ENCODE peak calls at places on chromosome 1, in ten cellular contexts. One of them, this sample, is unnamed.
A peak's percentile ranks its signal among the peaks of the same experiment; 100 is the strongest.

GRCh38 chr1:63728611-63729226 is 45.1 kb upstream of the ROR1 start:
- DNase-seq in AG09309: no peak
- DNase-seq in epithelial cell of esophagus: no peak
- DNase-seq in CD8-positive, alpha-beta T cell: no peak
- DNase-seq in psoas muscle: no peak
- DNase-seq in bronchial epithelial cell: no peak
- DNase-seq in kidney: no peak
- DNase-seq in heart left ventricle: no peak
- DNase-seq in astrocyte of the spinal cord: no peak
- DNase-seq in neural progenitor cell: no peak
- DNase-seq in this sample: no peak

GRCh38 chr1:78410643-78411042 is 80.1 kb upstream of the PTGFR start:
- DNase-seq in kidney: no peak
- DNase-seq in psoas muscle: no peak
- DNase-seq in bronchial epithelial cell: no peak
- DNase-seq in CD8-positive, alpha-beta T cell: no peak
- DNase-seq in heart left ventricle: no peak
- DNase-seq in epithelial cell of esophagus: no peak
- DNase-seq in astrocyte of the spinal cord: no peak
- DNase-seq in neural progenitor cell: no peak
- DNase-seq in AG09309: no peak
- DNase-seq in this sample: no peak

GRCh38 chr1:109791495-109792040 is 27.8 kb upstream of the EPS8L3 start:
- DNase-seq in kidney: peak; percentile 72
- DNase-seq in epithelial cell of esophagus: no peak
- DNase-seq in CD8-positive, alpha-beta T cell: no peak
- DNase-seq in AG09309: no peak
- DNase-seq in heart left ventricle: peak; percentile 3
- DNase-seq in psoas muscle: no peak
- DNase-seq in bronchial epithelial cell: no peak
- DNase-seq in neural progenitor cell: no peak
- DNase-seq in astrocyte of the spinal cord: no peak
- DNase-seq in this sample: no peak

GRCh38 chr1:216020743-216021345 is 402.4 kb downstream of the USH2A start:
- DNase-seq in psoas muscle: no peak
- DNase-seq in astrocyte of the spinal cord: no peak
- DNase-seq in CD8-positive, alpha-beta T cell: no peak
- DNase-seq in neural progenitor cell: no peak
- DNase-seq in kidney: no peak
- DNase-seq in heart left ventricle: no peak
- DNase-seq in AG09309: no peak
- DNase-seq in bronchial epithelial cell: no peak
- DNase-seq in epithelial cell of esophagus: no peak
- DNase-seq in this sample: no peak

GRCh38 chr1:43232482-43232881 is 37.3 kb upstream of the TMEM125 start:
- DNase-seq in bronchial epithelial cell: no peak
- DNase-seq in AG09309: no peak
- DNase-seq in CD8-positive, alpha-beta T cell: no peak
- DNase-seq in psoas muscle: no peak
- DNase-seq in neural progenitor cell: no peak
- DNase-seq in heart left ventricle: no peak
- DNase-seq in kidney: no peak
- DNase-seq in epithelial cell of esophagus: no peak
- DNase-seq in astrocyte of the spinal cord: no peak
- DNase-seq in this sample: no peak

GRCh38 chr1:203406446-203407045 is 55.6 kb upstream of the FMOD start:
- DNase-seq in neural progenitor cell: no peak
- DNase-seq in astrocyte of the spinal cord: no peak
- DNase-seq in bronchial epithelial cell: no peak
- DNase-seq in epithelial cell of esophagus: no peak
- DNase-seq in kidney: peak; percentile 85
- DNase-seq in heart left ventricle: peak; percentile 59
- DNase-seq in psoas muscle: peak; percentile 71
- DNase-seq in CD8-positive, alpha-beta T cell: no peak
- DNase-seq in AG09309: no peak
- DNase-seq in this sample: no peak

GRCh38 chr1:58849556-58849955 is 65.7 kb upstream of the JUN start:
- DNase-seq in epithelial cell of esophagus: no peak
- DNase-seq in neural progenitor cell: no peak
- DNase-seq in AG09309: no peak
- DNase-seq in psoas muscle: no peak
- DNase-seq in kidney: no peak
- DNase-seq in bronchial epithelial cell: peak; percentile 10
- DNase-seq in heart left ventricle: no peak
- DNase-seq in astrocyte of the spinal cord: no peak
- DNase-seq in CD8-positive, alpha-beta T cell: no peak
- DNase-seq in this sample: no peak

GRCh38 chr1:53579221-53580008 is 120.2 kb downstream of the DMRTB1 start:
- DNase-seq in bronchial epithelial cell: no peak
- DNase-seq in epithelial cell of esophagus: no peak
- DNase-seq in AG09309: no peak
- DNase-seq in neural progenitor cell: no peak
- DNase-seq in kidney: no peak
- DNase-seq in CD8-positive, alpha-beta T cell: no peak
- DNase-seq in heart left ventricle: no peak
- DNase-seq in astrocyte of the spinal cord: no peak
- DNase-seq in psoas muscle: no peak
- DNase-seq in this sample: no peak

GRCh38 chr1:58773406-58773840 is 10.4 kb downstream of the JUN start:
- DNase-seq in bronchial epithelial cell: peak; percentile 65
- DNase-seq in heart left ventricle: peak; percentile 88
- DNase-seq in CD8-positive, alpha-beta T cell: no peak
- DNase-seq in psoas muscle: peak; percentile 33
- DNase-seq in neural progenitor cell: peak; percentile 21
- DNase-seq in AG09309: no peak
- DNase-seq in kidney: peak; percentile 66
- DNase-seq in epithelial cell of esophagus: peak; percentile 65
- DNase-seq in astrocyte of the spinal cord: peak; percentile 92
- DNase-seq in this sample: peak; percentile 80

GRCh38 chr1:218366322-218367052 is 21.4 kb downstream of the TGFB2 start:
- DNase-seq in epithelial cell of esophagus: no peak
- DNase-seq in astrocyte of the spinal cord: peak; percentile 54
- DNase-seq in psoas muscle: no peak
- DNase-seq in neural progenitor cell: no peak
- DNase-seq in kidney: no peak
- DNase-seq in heart left ventricle: no peak
- DNase-seq in bronchial epithelial cell: no peak
- DNase-seq in CD8-positive, alpha-beta T cell: no peak
- DNase-seq in AG09309: no peak
- DNase-seq in this sample: no peak

GRCh38 chr1:245197911-245198379 is 43.2 kb downstream of the KIF26B start:
- DNase-seq in CD8-positive, alpha-beta T cell: no peak
- DNase-seq in astrocyte of the spinal cord: peak; percentile 22
- DNase-seq in epithelial cell of esophagus: no peak
- DNase-seq in psoas muscle: no peak
- DNase-seq in neural progenitor cell: no peak
- DNase-seq in bronchial epithelial cell: peak; percentile 6
- DNase-seq in kidney: no peak
- DNase-seq in heart left ventricle: no peak
- DNase-seq in AG09309: peak; percentile 55
- DNase-seq in this sample: no peak

GRCh38 chr1:230243583-230244377 is 176.7 kb downstream of the GALNT2 start:
- DNase-seq in bronchial epithelial cell: peak; percentile 56
- DNase-seq in CD8-positive, alpha-beta T cell: no peak
- DNase-seq in heart left ventricle: no peak
- DNase-seq in AG09309: no peak
- DNase-seq in epithelial cell of esophagus: peak; percentile 50
- DNase-seq in astrocyte of the spinal cord: peak; percentile 62
- DNase-seq in kidney: no peak
- DNase-seq in neural progenitor cell: no peak
- DNase-seq in psoas muscle: no peak
- DNase-seq in this sample: no peak

GRCh38 chr1:64246294-64246917 is 43.0 kb downstream of the UBE2U start:
- DNase-seq in CD8-positive, alpha-beta T cell: no peak
- DNase-seq in epithelial cell of esophagus: peak; percentile 45
- DNase-seq in neural progenitor cell: peak; percentile 55
- DNase-seq in AG09309: no peak
- DNase-seq in psoas muscle: no peak
- DNase-seq in bronchial epithelial cell: peak; percentile 58
- DNase-seq in astrocyte of the spinal cord: peak; percentile 64
- DNase-seq in kidney: no peak
- DNase-seq in heart left ventricle: no peak
- DNase-seq in this sample: peak; percentile 23

GRCh38 chr1:219283541-219283940 is 109.9 kb downstream of the LYPLAL1 start:
- DNase-seq in psoas muscle: no peak
- DNase-seq in CD8-positive, alpha-beta T cell: no peak
- DNase-seq in heart left ventricle: no peak
- DNase-seq in AG09309: no peak
- DNase-seq in epithelial cell of esophagus: no peak
- DNase-seq in astrocyte of the spinal cord: no peak
- DNase-seq in neural progenitor cell: no peak
- DNase-seq in bronchial epithelial cell: peak; percentile 16
- DNase-seq in kidney: no peak
- DNase-seq in this sample: no peak

DNA sequence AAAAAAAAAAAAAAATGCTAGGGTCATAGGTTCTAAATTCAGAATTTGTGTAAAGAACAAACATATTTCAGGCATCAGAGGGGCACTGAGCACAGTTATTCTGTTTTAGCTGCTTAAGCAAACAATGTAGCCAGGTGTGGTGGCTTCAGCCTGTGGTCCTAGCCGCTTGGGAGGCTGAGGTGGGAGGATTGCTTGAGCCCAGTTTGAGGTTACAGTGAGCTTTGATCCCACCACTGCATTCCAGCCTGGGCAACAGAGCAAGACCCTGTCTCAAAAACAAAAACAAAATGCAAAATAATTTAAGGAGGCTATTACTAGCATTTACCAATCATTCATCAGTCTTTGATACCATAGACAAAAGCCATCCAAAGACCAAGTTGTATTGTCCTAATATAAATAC is 49.7 kb upstream of the CDC42BPA start:
- DNase-seq in astrocyte of the spinal cord: no peak
- DNase-seq in AG09309: no peak
- DNase-seq in psoas muscle: no peak
- DNase-seq in heart left ventricle: no peak
- DNase-seq in CD8-positive, alpha-beta T cell: no peak
- DNase-seq in bronchial epithelial cell: no peak
- DNase-seq in epithelial cell of esophagus: no peak
- DNase-seq in neural progenitor cell: no peak
- DNase-seq in kidney: no peak
- DNase-seq in this sample: no peak
- H3K4me3 ChIP-seq in astrocyte of the spinal cord: no peak overlapping the region
- H3K4me3 ChIP-seq in AG09309: no peak overlapping the region
- H3K4me3 ChIP-seq in psoas muscle: no peak overlapping the region
- H3K4me3 ChIP-seq in heart left ventricle: no peak overlapping the region
- H3K4me3 ChIP-seq in CD8-positive, alpha-beta T cell: no peak overlapping the region
- H3K4me3 ChIP-seq in bronchial epithelial cell: no peak overlapping the region
- H3K4me3 ChIP-seq in epithelial cell of esophagus: no peak overlapping the region
- H3K4me3 ChIP-seq in neural progenitor cell: no peak overlapping the region
- H3K4me3 ChIP-seq in kidney: no peak overlapping the region
- H3K4me3 ChIP-seq in this sample: no peak overlapping the region

GRCh38 chr1:19311931-19312781 is at the start of the genes AKR7A2 and SLC66A1:
- DNase-seq in CD8-positive, alpha-beta T cell: peak; percentile 83
- DNase-seq in AG09309: peak; percentile 48
- DNase-seq in psoas muscle: peak; percentile 95
- DNase-seq in astrocyte of the spinal cord: peak; percentile 90
- DNase-seq in neural progenitor cell: peak; percentile 98
- DNase-seq in heart left ventricle: peak; percentile 94
- DNase-seq in bronchial epithelial cell: peak; percentile 72
- DNase-seq in kidney: peak; percentile 97
- DNase-seq in epithelial cell of esophagus: peak; percentile 94
- DNase-seq in this sample: peak; percentile 22
- TF ChIP-seq CTCF in CD8-positive, alpha-beta T cell: no peak
- TF ChIP-seq CTCF in AG09309: no peak
- TF ChIP-seq CTCF in psoas muscle: peak; percentile 7
- TF ChIP-seq CTCF in astrocyte of the spinal cord: no peak
- TF ChIP-seq CTCF in neural progenitor cell: peak; percentile 7
- TF ChIP-seq CTCF in heart left ventricle: no peak
- TF ChIP-seq CTCF in bronchial epithelial cell: peak; percentile 1
- TF ChIP-seq CTCF in kidney: no peak
- TF ChIP-seq CTCF in epithelial cell of esophagus: no peak
- TF ChIP-seq CTCF in this sample: no peak

DNA sequence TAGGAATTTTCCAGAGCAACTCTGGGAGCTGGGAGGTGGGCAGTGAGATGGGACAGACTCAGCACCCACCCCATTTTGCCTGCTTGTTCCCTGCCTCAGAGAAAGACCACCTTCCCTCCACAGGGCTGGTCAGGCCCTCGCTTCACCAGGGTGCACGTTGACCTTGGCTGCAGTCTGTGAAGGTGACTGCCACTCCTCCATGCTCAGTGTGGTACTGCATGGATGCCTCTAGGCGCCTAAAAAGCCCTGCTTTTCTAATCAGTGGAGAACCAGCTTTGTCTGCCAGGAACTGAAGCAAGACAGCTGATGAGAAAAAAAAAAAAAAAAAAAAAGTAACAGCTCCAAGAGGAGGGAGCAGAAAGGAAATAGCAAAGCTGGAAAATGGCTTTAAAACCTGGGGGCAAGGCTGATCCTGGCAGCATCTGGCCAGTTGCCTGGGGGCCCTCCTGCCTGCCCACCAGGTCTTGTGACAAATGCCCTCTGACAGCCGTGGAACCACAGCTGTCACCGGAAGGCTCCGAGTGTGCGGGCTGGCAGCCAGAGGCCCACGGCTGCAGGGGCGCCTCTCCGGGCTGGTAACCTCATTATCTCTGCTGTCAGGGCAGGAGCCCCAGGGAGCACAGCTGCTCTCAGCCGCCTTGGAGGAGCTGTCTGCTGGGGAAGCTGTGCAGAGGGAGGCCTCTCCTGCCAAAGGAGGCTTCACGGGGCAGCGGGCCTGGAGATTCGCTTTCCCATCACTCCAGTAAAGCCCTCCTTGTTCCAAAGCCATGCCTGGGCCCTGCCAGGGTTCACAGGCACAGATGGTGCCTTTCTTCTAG is 13.7 kb downstream of the KIAA1614 start:
- DNase-seq in heart left ventricle: peak; percentile 75
- DNase-seq in CD8-positive, alpha-beta T cell: no peak
- DNase-seq in astrocyte of the spinal cord: peak; percentile 52
- DNase-seq in AG09309: no peak
- DNase-seq in epithelial cell of esophagus: no peak
- DNase-seq in bronchial epithelial cell: no peak
- DNase-seq in neural progenitor cell: peak; percentile 79
- DNase-seq in kidney: peak; percentile 82
- DNase-seq in psoas muscle: peak; percentile 58
- DNase-seq in this sample: no peak
- H3K4me3 ChIP-seq in heart left ventricle: peak overlapping the region; percentile 3
- H3K4me3 ChIP-seq in CD8-positive, alpha-beta T cell: no peak overlapping the region
- H3K4me3 ChIP-seq in astrocyte of the spinal cord: no peak overlapping the region
- H3K4me3 ChIP-seq in AG09309: no peak overlapping the region
- H3K4me3 ChIP-seq in epithelial cell of esophagus: no peak overlapping the region
- H3K4me3 ChIP-seq in bronchial epithelial cell: no peak overlapping the region
- H3K4me3 ChIP-seq in neural progenitor cell: no peak overlapping the region
- H3K4me3 ChIP-seq in kidney: no peak overlapping the region
- H3K4me3 ChIP-seq in psoas muscle: peak overlapping the region; percentile 42
- H3K4me3 ChIP-seq in this sample: no peak overlapping the region

GRCh38 chr1:202158810-202159533 is 1.4 kb downstream of the PTPN7 start:
- DNase-seq in astrocyte of the spinal cord: no peak
- DNase-seq in neural progenitor cell: no peak
- DNase-seq in CD8-positive, alpha-beta T cell: no peak
- DNase-seq in bronchial epithelial cell: no peak
- DNase-seq in AG09309: no peak
- DNase-seq in kidney: peak; percentile 53
- DNase-seq in psoas muscle: no peak
- DNase-seq in heart left ventricle: no peak
- DNase-seq in epithelial cell of esophagus: no peak
- DNase-seq in this sample: no peak
- TF ChIP-seq CTCF in astrocyte of the spinal cord: no peak
- TF ChIP-seq CTCF in neural progenitor cell: no peak
- TF ChIP-seq CTCF in CD8-positive, alpha-beta T cell: no peak
- TF ChIP-seq CTCF in bronchial epithelial cell: no peak
- TF ChIP-seq CTCF in AG09309: no peak
- TF ChIP-seq CTCF in kidney: no peak
- TF ChIP-seq CTCF in psoas muscle: no peak
- TF ChIP-seq CTCF in heart left ventricle: no peak
- TF ChIP-seq CTCF in epithelial cell of esophagus: no peak
- TF ChIP-seq CTCF in this sample: no peak

GRCh38 chr1:31715097-31715872 is 11.5 kb upstream of the COL16A1 start:
- DNase-seq in astrocyte of the spinal cord: peak; percentile 91
- DNase-seq in heart left ventricle: peak; percentile 96
- DNase-seq in neural progenitor cell: peak; percentile 93
- DNase-seq in psoas muscle: peak; percentile 96
- DNase-seq in bronchial epithelial cell: peak; percentile 76
- DNase-seq in CD8-positive, alpha-beta T cell: no peak
- DNase-seq in kidney: peak; percentile 97
- DNase-seq in epithelial cell of esophagus: peak; percentile 71
- DNase-seq in AG09309: peak; percentile 57
- DNase-seq in this sample: no peak
- H3K4me3 ChIP-seq in astrocyte of the spinal cord: peak overlapping the region; percentile 1
- H3K4me3 ChIP-seq in heart left ventricle: peak overlapping the region; percentile 59
- H3K4me3 ChIP-seq in neural progenitor cell: peak overlapping the region; percentile 50
- H3K4me3 ChIP-seq in psoas muscle: peak overlapping the region; percentile 66
- H3K4me3 ChIP-seq in bronchial epithelial cell: peak overlapping the region; percentile 33
- H3K4me3 ChIP-seq in CD8-positive, alpha-beta T cell: peak overlapping the region; percentile 30
- H3K4me3 ChIP-seq in kidney: peak overlapping the region; percentile 60
- H3K4me3 ChIP-seq in epithelial cell of esophagus: no peak overlapping the region
- H3K4me3 ChIP-seq in AG09309: peak overlapping the region; percentile 39
- H3K4me3 ChIP-seq in this sample: no peak overlapping the region

This sample was measured in LNCaP clone FGC.